ENCODE peak calls at places on chromosomes 6 and 20, in eight cellular contexts. Y, X, A, B, I, G, K and N are unnamed samples.

GRCh38 chr6:43671801-43672690 is 15.5 kb downstream of the MRPS18A start:
- DNase-seq in A (no peak), B (peak), K (no peak), I (no peak), X (peak), Y (no peak), G (no peak), N (no peak)

GRCh38 chr6:142680308-142680707 is 264.7 kb downstream of the HIVEP2 start:
- DNase-seq in G (no peak), X (no peak), I (peak), K (no peak), B (no peak), A (no peak), Y (peak), N (peak)

GRCh38 chr6:25831532-25832306 is at the start of gene SLC17A1:
- DNase-seq in A (no peak), Y (no peak), G (peak), K (no peak), X (peak), I (no peak), B (no peak), N (no peak)

GRCh38 chr20:31566658-31567379 is 38.3 kb upstream of the ID1 start:
- DNase-seq in A (no peak), B (peak), Y (no peak), X (no peak), G (no peak), K (no peak), I (peak), N (peak)

GRCh38 chr6:135380793-135381192 is 116.7 kb downstream of the AHI1 start:
- DNase-seq in I (no peak), G (no peak), A (no peak), Y (no peak), X (no peak), K (no peak), B (no peak), N (no peak)

GRCh38 chr6:47116086-47116485 is 74.0 kb upstream of the ADGRF1 start:
- DNase-seq in G (no peak), B (no peak), K (no peak), Y (peak), X (no peak), A (no peak), I (no peak), N (peak)

GRCh38 chr6:98777762-98778161 is 56.6 kb upstream of the POU3F2 start:
- DNase-seq in K (no peak), I (no peak), Y (no peak), B (no peak), A (no peak), X (no peak), G (peak), N (no peak)

GRCh38 chr6:8556370-8557018 is 121.1 kb upstream of the SLC35B3 start:
- DNase-seq in X (no peak), K (no peak), Y (peak), A (no peak), B (no peak), G (no peak), I (no peak), N (peak)

GRCh38 chr6:642805-643204 is 14.1 kb downstream of the HUS1B start:
- DNase-seq in B (no peak), I (no peak), A (no peak), X (no peak), K (no peak), Y (no peak), G (no peak), N (no peak)